ENCODE peak calls at places on chromosomes 5 and 9, in six cellular contexts. P, L, E, R, F and C are unnamed samples.

GRCh38 chr5:139881145-139881733 is 85.6 kb downstream of the PSD2 start:
- DNase-seq in P (no peak), L (no peak), E (no peak), R (no peak), F (no peak), C (no peak)

GRCh38 chr9:136542246-136543041 is 3.4 kb downstream of the NOTCH1 start:
- DNase-seq in P (no peak), L (no peak), E (no peak), R (no peak), F (no peak), C (no peak)

GRCh38 chr9:115015018-115015635 is 84.7 kb upstream of the TNFSF8 start:
- DNase-seq in P (peak; percentile 7), L (peak; percentile 16), E (peak; percentile 59), R (no peak), F (peak; percentile 43), C (peak; percentile 81)

GRCh38 chr9:68978054-68978453 is 35.9 kb downstream of the PRKACG start:
- DNase-seq in P (no peak), L (no peak), E (no peak), R (no peak), F (no peak), C (no peak)

GRCh38 chr9:109560470-109561132 is 62.5 kb upstream of the PTPN3 start:
- DNase-seq in P (peak; percentile 16), L (no peak), E (peak; percentile 53), R (no peak), F (no peak), C (peak; percentile 74)

GRCh38 chr9:89311346-89312153 is 555 bp downstream of the CKS2 start:
- DNase-seq in P (no peak), L (peak; percentile 66), E (no peak), R (no peak), F (no peak), C (no peak)

GRCh38 chr5:56827043-56827442 is 11.7 kb downstream of the MAP3K1 start:
- DNase-seq in P (peak; percentile 56), L (no peak), E (peak; percentile 41), R (no peak), F (no peak), C (peak; percentile 77)

GRCh38 chr9:9973062-9973461 is 639.7 kb downstream of the PTPRD start:
- DNase-seq in P (no peak), L (no peak), E (no peak), R (no peak), F (no peak), C (peak; percentile 28)

GRCh38 chr9:90900130-90900529 is 98.5 kb downstream of the SYK start:
- DNase-seq in P (no peak), L (no peak), E (no peak), R (no peak), F (no peak), C (peak; percentile 46)

GRCh38 chr5:26986985-26987384 is 51.4 kb downstream of the CDH9 start:
- DNase-seq in P (no peak), L (no peak), E (no peak), R (no peak), F (no peak), C (no peak)

GRCh38 chr5:79890119-79890870 is 100.8 kb downstream of the MTX3 start:
- DNase-seq in P (peak; percentile 6), L (no peak), E (no peak), R (no peak), F (no peak), C (no peak)

DNA sequence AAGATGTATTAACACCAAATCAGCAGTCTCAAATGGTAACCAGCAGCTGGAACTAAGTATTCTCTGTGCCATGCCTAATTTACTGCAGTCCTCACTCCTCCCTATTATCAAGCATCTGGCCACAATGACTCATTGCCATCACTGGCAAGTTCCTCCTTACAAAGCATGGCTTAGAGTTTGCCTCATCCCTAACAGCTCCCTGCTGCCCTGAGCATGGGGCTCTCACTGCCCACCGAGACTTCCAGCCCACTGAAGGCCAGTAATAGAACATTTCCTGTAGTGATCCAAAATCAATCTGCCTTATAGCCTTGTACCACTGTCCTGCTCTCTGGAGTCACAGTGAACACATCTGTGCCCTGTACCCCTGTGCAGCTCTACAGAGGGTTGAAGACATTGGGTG is 211.9 kb upstream of the TRIM32 start:
- DNase-seq in P (no peak), L (no peak), E (no peak), R (no peak), F (no peak), C (no peak)
- TF ChIP-seq CREB1 in P (no peak), L (no peak), E (no peak), R (no peak), F (no peak), C (no peak)

GRCh38 chr5:1293416-1293996 is 1.4 kb downstream of the TERT start:
- DNase-seq in P (no peak), L (no peak), E (no peak), R (no peak), F (no peak), C (no peak)

GRCh38 chr5:1292846-1293415 is 1.9 kb downstream of the TERT start:
- DNase-seq in P (no peak), L (no peak), E (no peak), R (no peak), F (no peak), C (no peak)

GRCh38 chr5:1295650-1296037 is 776 bp upstream of the TERT start:
- DNase-seq in P (no peak), L (no peak), E (no peak), R (no peak), F (no peak), C (no peak)

GRCh38 chr5:1293997-1294838 is 650 bp downstream of the TERT start:
- DNase-seq in P (no peak), L (peak; percentile 54), E (peak; percentile 48), R (no peak), F (no peak), C (peak; percentile 72)

DNA sequence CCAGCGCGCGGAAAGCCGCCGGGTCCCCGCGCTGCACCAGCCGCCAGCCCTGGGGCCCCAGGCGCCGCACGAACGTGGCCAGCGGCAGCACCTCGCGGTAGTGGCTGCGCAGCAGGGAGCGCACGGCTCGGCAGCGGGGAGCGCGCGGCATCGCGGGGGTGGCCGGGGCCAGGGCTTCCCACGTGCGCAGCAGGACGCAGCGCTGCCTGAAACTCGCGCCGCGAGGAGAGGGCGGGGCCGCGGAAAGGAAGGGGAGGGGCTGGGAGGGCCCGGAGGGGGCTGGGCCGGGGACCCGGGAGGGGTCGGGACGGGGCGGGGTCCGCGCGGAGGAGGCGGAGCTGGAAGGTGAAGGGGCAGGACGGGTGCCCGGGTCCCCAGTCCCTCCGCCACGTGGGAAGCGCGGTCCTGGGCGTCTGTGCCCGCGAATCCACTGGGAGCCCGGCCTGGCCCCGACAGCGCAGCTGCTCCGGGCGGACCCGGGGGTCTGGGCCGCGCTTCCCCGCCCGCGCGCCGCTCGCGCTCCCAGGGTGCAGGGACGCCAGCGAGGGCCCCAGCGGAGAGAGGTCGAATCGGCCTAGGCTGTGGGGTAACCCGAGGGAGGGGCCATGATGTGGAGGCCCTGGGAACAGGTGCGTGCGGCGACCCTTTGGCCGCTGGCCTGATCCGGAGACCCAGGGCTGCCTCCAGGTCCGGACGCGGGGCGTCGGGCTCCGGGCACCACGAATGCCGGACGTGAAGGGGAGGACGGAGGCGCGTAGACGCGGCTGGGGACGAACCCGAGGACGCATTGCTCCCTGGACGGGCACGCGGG is at the start of gene TERT:
- DNase-seq in P (no peak), L (peak; percentile 90), E (peak; percentile 88), R (no peak), F (no peak), C (peak; percentile 83)
- TF ChIP-seq CREB1 in P (no peak), L (no peak), E (no peak), R (no peak), F (peak; percentile 9), C (no peak)

DNA sequence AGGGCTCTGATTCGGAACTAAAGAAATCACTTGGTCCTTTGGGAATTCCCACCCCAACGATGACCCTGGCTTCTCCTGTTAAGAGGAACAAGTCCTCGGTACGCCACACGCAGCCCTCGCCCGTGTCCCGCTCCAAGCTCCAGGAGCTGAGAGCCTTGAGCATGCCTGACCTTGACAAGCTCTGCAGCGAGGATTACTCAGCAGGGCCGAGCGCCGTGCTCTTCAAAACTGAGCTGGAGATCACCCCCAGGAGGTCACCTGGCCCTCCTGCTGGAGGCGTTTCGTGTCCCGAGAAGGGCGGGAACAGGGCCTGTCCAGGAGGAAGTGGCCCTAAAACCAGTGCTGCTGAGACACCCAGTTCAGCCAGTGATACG is 83.4 kb downstream of the GOLPH3 start:
- DNase-seq in P (no peak), L (no peak), E (no peak), R (no peak), F (no peak), C (peak; percentile 20)
- TF ChIP-seq CREB1 in P (no peak), L (no peak), E (no peak), R (no peak), F (no peak), C (no peak)

GRCh38 chr5:38009754-38010386 is 170.0 kb upstream of the GDNF start:
- DNase-seq in P (no peak), L (no peak), E (no peak), R (no peak), F (no peak), C (no peak)

GRCh38 chr5:38008198-38008597 is 168.4 kb upstream of the GDNF start:
- DNase-seq in P (no peak), L (no peak), E (no peak), R (no peak), F (no peak), C (no peak)

GRCh38 chr5:38013107-38013506 is 173.3 kb upstream of the GDNF start:
- DNase-seq in P (no peak), L (no peak), E (no peak), R (no peak), F (no peak), C (no peak)

GRCh38 chr5:38016835-38017234 is 177.0 kb upstream of the GDNF start:
- DNase-seq in P (no peak), L (no peak), E (no peak), R (no peak), F (no peak), C (no peak)

DNA sequence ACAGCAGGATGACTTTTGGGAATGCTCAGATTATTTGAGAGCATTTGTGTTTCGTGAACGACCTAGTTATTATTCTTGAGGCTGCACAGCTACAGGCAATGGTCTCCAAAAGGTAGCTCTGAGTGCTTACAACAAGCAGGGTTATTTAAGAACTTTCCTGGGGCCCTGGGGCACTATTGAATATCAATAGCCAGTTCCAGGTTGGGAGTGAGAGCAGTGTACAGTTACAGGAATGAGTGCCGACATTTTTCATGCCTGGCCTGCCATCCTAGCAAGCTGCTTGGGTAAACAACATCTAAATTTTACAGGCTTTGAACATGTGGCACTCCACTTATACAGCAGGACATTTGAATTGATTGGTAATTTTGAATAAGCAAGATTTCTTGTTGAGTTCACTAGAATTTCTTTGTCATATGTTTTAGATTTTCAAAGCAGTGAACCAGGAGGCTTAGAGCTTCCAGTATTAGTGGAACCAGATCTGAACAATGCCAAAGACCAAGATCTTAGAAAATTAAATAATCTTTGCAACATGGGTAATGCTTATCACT is 171.9 kb upstream of the GDNF start:
- DNase-seq in P (no peak), L (no peak), E (no peak), R (no peak), F (no peak), C (no peak)
- TF ChIP-seq CREB1 in P (no peak), L (no peak), E (no peak), R (no peak), F (no peak), C (no peak)